ENCODE peak calls at places on chromosomes 12 and 14, in eight cellular contexts. C is Peyer's patch, I is tibial nerve, X is left ventricle myocardium inferior, T is right atrium auricular region, S is PC-3, R is body of pancreas, D is adipocyte. Z is an unnamed sample. For H3K4me1, the result is how much of the 10 kb centered on the place peaks cover.

GRCh38 chr12:125403145-125403789 is 338.0 kb downstream of the AACS start:
- DNase-seq in C (peak), I (no peak), X (no peak), T (no peak), S (peak), R (no peak), D (peak), Z (no peak)

GRCh38 chr12:65867428-65867827 is 43.1 kb downstream of the HMGA2 start:
- DNase-seq in C (no peak), I (no peak), X (no peak), T (no peak), S (peak), R (no peak), D (peak), Z (no peak)

GRCh38 chr14:68585690-68586089 is 207.2 kb downstream of the ZFP36L1 start:
- DNase-seq in C (no peak), I (no peak), X (no peak), T (no peak), S (no peak), R (no peak), D (no peak), Z (no peak)

GRCh38 chr12:26906704-26907103 is 31.1 kb downstream of the INTS13 start:
- DNase-seq in C (no peak), I (no peak), X (no peak), T (no peak), S (no peak), R (peak), D (no peak), Z (no peak)

GRCh38 chr14:100583245-100583644 is 4.0 kb downstream of the BEGAIN start:
- DNase-seq in C (no peak), I (no peak), X (no peak), T (no peak), S (no peak), R (no peak), D (no peak), Z (no peak)

GRCh38 chr12:127075981-127076380 is 1191.0 kb upstream of the TMEM132C start:
- DNase-seq in C (no peak), I (no peak), X (no peak), T (no peak), S (peak), R (no peak), D (no peak), Z (no peak)

GRCh38 chr12:113788020-113788856 is 177.9 kb downstream of the RBM19 start:
- DNase-seq in C (no peak), I (no peak), X (no peak), T (no peak), S (peak), R (no peak), D (peak), Z (no peak)

GRCh38 chr12:94100254-94100653 is 48.1 kb upstream of the PLXNC1 start:
- DNase-seq in C (peak), I (no peak), X (no peak), T (no peak), S (peak), R (no peak), D (peak), Z (no peak)

GRCh38 chr12:8697120-8697475 is 693 bp upstream of the RIMKLB start:
- DNase-seq in C (peak), I (no peak), X (no peak), T (no peak), S (no peak), R (no peak), D (peak), Z (no peak)

GRCh38 chr12:68636268-68636667 is 25.6 kb downstream of the RAP1B start:
- DNase-seq in C (no peak), I (no peak), X (no peak), T (no peak), S (peak), R (no peak), D (peak), Z (no peak)

GRCh38 chr14:88791629-88792571 is 853 bp downstream of the EML5 start:
- DNase-seq in C (peak), I (no peak), X (no peak), T (no peak), S (no peak), R (peak), D (peak), Z (no peak)

GRCh38 chr12:92185052-92185451 is 39.4 kb upstream of the BTG1 start:
- DNase-seq in C (no peak), I (no peak), X (no peak), T (no peak), S (no peak), R (no peak), D (no peak), Z (no peak)

GRCh38 chr12:106084048-106084671 is 54.6 kb downstream of the NUAK1 start:
- DNase-seq in C (no peak), I (no peak), X (no peak), T (no peak), S (peak), R (no peak), D (peak), Z (no peak)

GRCh38 chr14:28755198-28755794 is 11.3 kb upstream of the FOXG1 start:
- DNase-seq in C (no peak), I (no peak), X (no peak), T (no peak), S (no peak), R (no peak), D (no peak), Z (no peak)

GRCh38 chr12:80099259-80099658 is at the start of gene OTOGL:
- DNase-seq in C (no peak), I (no peak), X (no peak), T (no peak), S (no peak), R (no peak), D (no peak), Z (no peak)

GRCh38 chr12:123043536-123044001 is 63.1 kb downstream of the ARL6IP4 start:
- DNase-seq in C (peak), I (peak), X (peak), T (peak), S (peak), R (peak), D (peak), Z (peak)

GRCh38 chr12:15651381-15651780 is 137.8 kb downstream of the EPS8 start:
- DNase-seq in C (no peak), I (no peak), X (no peak), T (no peak), S (no peak), R (no peak), D (no peak), Z (no peak)

GRCh38 chr12:13156277-13156676 is 40.2 kb upstream of the EMP1 start:
- DNase-seq in C (no peak), I (no peak), X (no peak), T (no peak), S (no peak), R (no peak), D (no peak), Z (no peak)

GRCh38 chr12:63098851-63099250 is 52.1 kb downstream of the AVPR1A start:
- DNase-seq in C (no peak), I (no peak), X (no peak), T (no peak), S (peak), R (no peak), D (peak), Z (no peak)

GRCh38 chr12:97556201-97556824 is 93.7 kb downstream of the RMST start:
- DNase-seq in C (no peak), I (no peak), X (peak), T (no peak), S (peak), R (no peak), D (peak), Z (no peak)

GRCh38 chr14:56949828-56950227 is 139.5 kb upstream of the OTX2 start:
- DNase-seq in C (peak), I (no peak), X (no peak), T (no peak), S (no peak), R (peak), D (no peak), Z (no peak)

GRCh38 chr12:76029982-76030377 is 1.6 kb downstream of the PHLDA1 start:
- DNase-seq in C (no peak), I (no peak), X (no peak), T (no peak), S (peak), R (no peak), D (peak), Z (no peak)

GRCh38 chr14:77003960-77004710 is 24.4 kb downstream of the IRF2BPL start:
- DNase-seq in C (no peak), I (no peak), X (no peak), T (no peak), S (peak), R (peak), D (peak), Z (no peak)

GRCh38 chr12:93176166-93176565 is 201.6 kb upstream of the NUDT4 start:
- DNase-seq in C (no peak), I (no peak), X (no peak), T (no peak), S (peak), R (no peak), D (peak), Z (no peak)

GRCh38 chr12:126093911-126094310 is 1028.7 kb downstream of the AACS start:
- DNase-seq in C (no peak), I (no peak), X (no peak), T (no peak), S (peak), R (no peak), D (peak), Z (no peak)

GRCh38 chr14:91569301-91569700 is 59.2 kb upstream of the PPP4R3A start:
- DNase-seq in C (no peak), I (no peak), X (no peak), T (no peak), S (no peak), R (no peak), D (no peak), Z (no peak)

GRCh38 chr14:80425686-80426085 is 214.4 kb upstream of the DIO2 start:
- DNase-seq in C (no peak), I (no peak), X (no peak), T (no peak), S (peak), R (no peak), D (peak), Z (no peak)

GRCh38 chr12:54704187-54704586 is 56.0 kb upstream of the DCD start:
- DNase-seq in C (no peak), I (no peak), X (no peak), T (no peak), S (no peak), R (no peak), D (no peak), Z (no peak)

GRCh38 chr12:28899951-28900350 is 249.1 kb upstream of the FAR2 start:
- DNase-seq in C (no peak), I (no peak), X (no peak), T (no peak), S (peak), R (no peak), D (peak), Z (no peak)

GRCh38 chr14:100271247-100271939 is 32.4 kb downstream of the YY1 start:
- DNase-seq in C (peak), I (peak), X (no peak), T (no peak), S (peak), R (peak), D (peak), Z (no peak)

GRCh38 chr14:101056446-101056845 is 152.9 kb upstream of the RTL1 start:
- DNase-seq in C (no peak), I (no peak), X (no peak), T (no peak), S (no peak), R (no peak), D (no peak), Z (no peak)

GRCh38 chr14:91113829-91114078 is at the start of gene DGLUCY:
- DNase-seq in C (peak), I (no peak), X (peak), T (no peak), S (no peak), R (peak), D (peak), Z (peak)

GRCh38 chr14:49692895-49693737 is at the start of gene KLHDC1:
- DNase-seq in C (peak), I (peak), X (peak), T (peak), S (peak), R (peak), D (peak), Z (peak)

GRCh38 chr12:85784096-85784720 is 52.0 kb downstream of the RASSF9 start:
- DNase-seq in C (no peak), I (no peak), X (no peak), T (no peak), S (peak), R (no peak), D (no peak), Z (no peak)

GRCh38 chr12:94644622-94645021 is 5.7 kb downstream of the TMCC3 start:
- DNase-seq in C (peak), I (peak), X (no peak), T (no peak), S (peak), R (no peak), D (peak), Z (no peak)

GRCh38 chr12:126784328-126784921 is 1482.5 kb upstream of the TMEM132C start:
- DNase-seq in C (peak), I (no peak), X (no peak), T (no peak), S (peak), R (peak), D (peak), Z (no peak)

GRCh38 chr12:94289551-94290312 is 141.4 kb downstream of the PLXNC1 start:
- DNase-seq in C (no peak), I (peak), X (no peak), T (no peak), S (peak), R (no peak), D (peak), Z (no peak)

GRCh38 chr14:96255501-96256366 is at the start of gene BDKRB1:
- DNase-seq in C (no peak), I (no peak), X (no peak), T (no peak), S (peak), R (no peak), D (peak), Z (no peak)

GRCh38 chr14:96257900-96258299 is 1.9 kb downstream of the BDKRB1 start:
- DNase-seq in C (no peak), I (no peak), X (no peak), T (no peak), S (no peak), R (no peak), D (no peak), Z (no peak)

GRCh38 chr14:96254696-96255095 is 1.3 kb upstream of the BDKRB1 start:
- DNase-seq in C (no peak), I (no peak), X (no peak), T (no peak), S (no peak), R (no peak), D (no peak), Z (no peak)

GRCh38 chr14:96256420-96256819 is 410 bp downstream of the BDKRB1 start:
- DNase-seq in C (no peak), I (no peak), X (no peak), T (no peak), S (no peak), R (no peak), D (peak), Z (no peak)

DNA sequence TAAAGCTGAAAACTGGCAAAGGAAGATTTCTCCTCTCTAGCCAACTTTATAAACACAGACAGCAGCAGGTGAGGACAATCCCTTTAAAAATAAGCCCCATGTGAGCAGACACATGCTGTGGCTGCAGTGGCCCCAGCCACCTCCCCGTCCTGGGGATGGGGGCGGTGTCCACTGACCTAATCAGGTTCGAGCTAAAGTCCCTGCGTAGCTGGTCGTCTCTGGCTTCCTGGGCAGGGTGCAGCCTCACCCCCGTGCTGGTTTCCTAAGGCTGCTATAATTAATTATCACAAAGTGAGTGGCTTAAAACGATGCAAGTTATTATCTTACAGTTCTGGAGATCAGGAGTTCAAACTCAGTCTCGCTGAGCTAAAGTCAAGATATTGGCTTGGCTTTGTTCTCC is 1.0 kb downstream of the BDKRB1 start:
- DNase-seq in C (no peak), I (no peak), X (no peak), T (no peak), S (no peak), R (no peak), D (no peak), Z (no peak)
- H3K4me1 ChIP-seq in C (under half), I (under half), X (under half), T (under half), S (under half), R (under half), D (under half), Z (under half)

GRCh38 chr12:51977320-51977753 is 25.8 kb downstream of the ACVR1B start:
- DNase-seq in C (no peak), I (no peak), X (no peak), T (no peak), S (no peak), R (no peak), D (no peak), Z (no peak)
- H3K4me1 ChIP-seq in C (under half), I (under half), X (under half), T (under half), S (under half), R (half or more), D (half or more), Z (under half)

DNA sequence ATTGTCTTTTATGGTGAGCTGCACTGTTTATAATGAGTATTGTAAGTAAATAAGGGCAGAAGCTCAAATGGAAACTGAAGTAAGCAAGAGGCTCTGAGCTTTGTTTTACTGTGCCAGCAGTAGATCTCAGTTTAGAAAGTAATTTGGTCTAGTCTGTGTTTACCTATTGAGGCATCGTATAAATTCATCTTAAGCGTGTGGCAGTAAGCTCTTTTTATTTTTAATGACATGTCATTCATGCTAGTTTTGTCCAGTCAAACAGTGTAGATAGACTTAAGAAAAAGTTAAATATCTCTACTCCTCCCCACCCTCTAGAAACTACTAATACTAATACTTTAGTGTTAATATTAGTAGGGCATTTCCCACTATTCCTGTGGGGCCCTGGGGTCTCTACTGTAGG is 2.0 kb downstream of the ANO6 start:
- DNase-seq in C (no peak), I (no peak), X (no peak), T (no peak), S (no peak), R (no peak), D (peak), Z (no peak)
- H3K4me1 ChIP-seq in C (under half), I (under half), X (half or more), T (under half), S (under half), R (under half), D (under half), Z (under half)

GRCh38 chr12:130803707-130804106 is 35.3 kb downstream of the STX2 start:
- DNase-seq in C (no peak), I (no peak), X (no peak), T (no peak), S (peak), R (no peak), D (no peak), Z (no peak)
- H3K4me1 ChIP-seq in C (under half), I (under half), X (under half), T (under half), S (under half), R (under half), D (under half), Z (under half)

DNA sequence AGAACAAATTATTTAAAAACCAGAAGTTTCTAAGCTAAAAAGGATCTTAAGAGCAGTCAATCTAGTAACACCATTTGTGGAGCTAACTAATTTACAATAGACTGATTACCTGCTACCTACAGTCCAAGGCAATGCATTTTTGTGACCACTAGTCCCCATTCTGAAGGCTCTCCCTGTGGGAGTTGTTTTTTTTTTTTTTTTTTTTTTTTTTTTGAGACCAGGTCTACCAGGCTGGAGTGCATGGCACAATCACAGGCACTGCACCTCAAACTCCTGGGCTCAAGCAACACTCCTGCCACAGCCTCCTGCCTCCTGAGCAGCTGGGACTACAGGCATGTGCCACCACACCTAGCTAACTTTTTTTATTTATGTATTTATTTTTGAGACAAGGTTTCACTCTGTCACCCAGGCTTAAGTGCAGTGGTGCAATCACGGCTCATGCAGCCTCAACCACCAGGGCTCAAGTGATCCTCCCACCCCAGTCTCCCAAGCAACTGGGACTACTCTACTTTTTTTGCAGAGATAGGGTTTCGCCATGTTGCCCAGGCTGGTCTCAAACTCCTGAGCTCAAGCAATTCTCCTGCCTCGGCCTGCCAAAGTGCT is 3.9 kb downstream of the GNPTAB start:
- DNase-seq in C (no peak), I (no peak), X (no peak), T (peak), S (no peak), R (no peak), D (no peak), Z (no peak)
- H3K4me1 ChIP-seq in C (under half), I (under half), X (half or more), T (under half), S (under half), R (under half), D (under half), Z (under half)

DNA sequence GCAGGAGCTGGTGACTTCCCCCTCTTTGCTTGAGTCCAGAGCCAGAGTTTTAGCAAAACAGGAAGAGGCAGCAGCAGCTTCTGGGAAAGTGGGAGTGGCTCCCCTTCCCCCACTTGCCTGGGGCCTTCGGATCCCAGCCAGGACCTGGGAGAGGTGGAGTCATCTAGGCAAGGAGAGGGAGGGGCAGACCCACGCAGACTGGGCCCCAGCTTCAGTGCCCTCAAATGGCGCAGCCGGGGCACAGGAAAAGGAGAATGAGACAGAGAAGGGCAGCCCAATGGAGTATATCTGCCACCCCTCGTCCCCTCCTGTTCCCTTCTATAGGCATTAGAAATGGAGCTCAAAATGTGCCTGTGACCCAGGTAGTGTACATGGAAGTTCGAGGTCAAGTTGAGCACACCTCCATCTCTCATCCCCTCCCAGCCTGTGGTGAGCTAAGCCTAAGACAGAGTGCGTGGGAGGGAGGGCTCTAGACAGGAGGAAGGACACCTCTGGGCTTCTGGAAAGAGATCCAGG is 9.3 kb upstream of the HDAC7 start:
- DNase-seq in C (peak), I (peak), X (peak), T (peak), S (peak), R (peak), D (peak), Z (peak)
- H3K4me1 ChIP-seq in C (under half), I (half or more), X (half or more), T (under half), S (under half), R (under half), D (half or more), Z (under half)

GRCh38 chr14:104680056-104680805 is 9.2 kb upstream of the INF2 start:
- DNase-seq in C (peak), I (no peak), X (peak), T (no peak), S (peak), R (peak), D (peak), Z (peak)
- H3K4me1 ChIP-seq in C (under half), I (half or more), X (half or more), T (under half), S (half or more), R (under half), D (under half), Z (half or more)

DNA sequence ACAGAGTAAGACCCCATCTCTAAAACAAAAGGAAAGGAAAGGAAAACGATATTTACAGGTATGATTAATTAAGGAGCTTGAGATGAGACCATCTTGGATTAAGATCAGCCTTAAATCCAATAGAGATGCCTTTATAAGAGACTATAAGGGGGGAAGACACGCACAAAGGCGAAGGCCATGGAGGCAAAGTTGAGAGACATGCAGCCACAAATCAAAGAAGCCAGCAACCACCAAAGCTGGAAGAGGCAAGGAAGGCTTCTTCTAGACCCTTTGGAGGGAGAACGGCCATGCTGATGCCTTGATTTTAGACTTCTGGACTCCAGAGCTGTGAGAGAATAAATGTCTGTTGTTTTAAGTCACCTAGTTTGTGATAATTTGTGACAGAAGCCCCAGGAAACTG is 39.6 kb upstream of the MED13L start:
- DNase-seq in C (no peak), I (no peak), X (no peak), T (no peak), S (no peak), R (no peak), D (no peak), Z (no peak)
- H3K4me1 ChIP-seq in C (under half), I (under half), X (under half), T (under half), S (under half), R (under half), D (under half), Z (under half)